ENCODE peak calls at places on chromosomes 12 and 14, in eight cellular contexts. C, R, P, T, A, G, K and D are unnamed samples.

GRCh38 chr12:78290606-78291345 is 460.1 kb downstream of the NAV3 start:
- DNase-seq in C (no peak), R (no peak), P (no peak), T (no peak), A (no peak), G (no peak), K (no peak), D (no peak)

GRCh38 chr14:68612049-68612448 is 180.8 kb downstream of the ZFP36L1 start:
- DNase-seq in C (no peak), R (no peak), P (no peak), T (no peak), A (no peak), G (no peak), K (no peak), D (no peak)

GRCh38 chr12:81644503-81644902 is 114.6 kb downstream of the PPFIA2 start:
- DNase-seq in C (no peak), R (no peak), P (peak), T (no peak), A (peak), G (peak), K (no peak), D (peak)

GRCh38 chr14:52313903-52314481 is at the start of gene PTGER2:
- DNase-seq in C (peak), R (peak), P (peak), T (peak), A (peak), G (peak), K (peak), D (peak)

GRCh38 chr14:104827173-104828055 is 26.5 kb downstream of the ZBTB42 start:
- DNase-seq in C (peak), R (peak), P (peak), T (peak), A (peak), G (peak), K (no peak), D (peak)

GRCh38 chr14:24051789-24052655 is at the start of gene CARMIL3:
- DNase-seq in C (peak), R (peak), P (peak), T (peak), A (peak), G (peak), K (peak), D (peak)

GRCh38 chr14:23183479-23183878 is at the start of gene SLC7A8:
- DNase-seq in C (peak), R (no peak), P (no peak), T (peak), A (peak), G (no peak), K (no peak), D (peak)

GRCh38 chr12:105960319-105961076 is 178.3 kb downstream of the NUAK1 start:
- DNase-seq in C (no peak), R (no peak), P (no peak), T (no peak), A (no peak), G (no peak), K (no peak), D (peak)

GRCh38 chr14:58663494-58664111 is 25.8 kb downstream of the DACT1 start:
- DNase-seq in C (no peak), R (no peak), P (peak), T (no peak), A (no peak), G (peak), K (no peak), D (no peak)

GRCh38 chr14:101467181-101467926 is 93.9 kb upstream of the DIO3 start:
- DNase-seq in C (peak), R (peak), P (no peak), T (no peak), A (no peak), G (no peak), K (no peak), D (no peak)

GRCh38 chr12:10453144-10453543 is at the start of gene KLRC1:
- DNase-seq in C (no peak), R (no peak), P (no peak), T (no peak), A (no peak), G (no peak), K (no peak), D (no peak)

GRCh38 chr14:93120952-93121834 is 5.5 kb upstream of the ITPK1 start:
- DNase-seq in C (no peak), R (no peak), P (no peak), T (no peak), A (no peak), G (no peak), K (no peak), D (no peak)

GRCh38 chr14:25843761-25844470 is 753.9 kb downstream of the NOVA1 start:
- DNase-seq in C (no peak), R (no peak), P (no peak), T (no peak), A (no peak), G (no peak), K (no peak), D (no peak)

GRCh38 chr12:101097829-101098580 is 112.0 kb downstream of the SLC5A8 start:
- DNase-seq in C (no peak), R (no peak), P (no peak), T (no peak), A (no peak), G (no peak), K (no peak), D (no peak)

GRCh38 chr12:101230547-101230946 is 20.5 kb upstream of the SLC5A8 start:
- DNase-seq in C (peak), R (no peak), P (no peak), T (no peak), A (no peak), G (no peak), K (no peak), D (no peak)

GRCh38 chr12:114769634-114770033 is 85.7 kb upstream of the TBX3 start:
- DNase-seq in C (peak), R (peak), P (no peak), T (no peak), A (no peak), G (no peak), K (no peak), D (no peak)

GRCh38 chr12:46387697-46388096 is 15.1 kb upstream of the SLC38A2 start:
- DNase-seq in C (peak), R (no peak), P (no peak), T (peak), A (no peak), G (no peak), K (no peak), D (no peak)

GRCh38 chr14:86038401-86038985 is 508.5 kb downstream of the FLRT2 start:
- DNase-seq in C (peak), R (peak), P (peak), T (no peak), A (peak), G (peak), K (no peak), D (peak)

GRCh38 chr14:100285021-100285912 is 21.0 kb downstream of the SLC25A29 start:
- DNase-seq in C (peak), R (peak), P (peak), T (peak), A (peak), G (peak), K (peak), D (peak)

GRCh38 chr12:95673576-95673975 is 117.0 kb downstream of the NTN4 start:
- DNase-seq in C (no peak), R (no peak), P (no peak), T (no peak), A (no peak), G (no peak), K (no peak), D (no peak)

GRCh38 chr14:101006008-101006407 is 102.5 kb upstream of the RTL1 start:
- DNase-seq in C (peak), R (no peak), P (no peak), T (no peak), A (no peak), G (no peak), K (no peak), D (no peak)

GRCh38 chr14:102363182-102363952 is 626 bp downstream of the TECPR2 start:
- DNase-seq in C (no peak), R (no peak), P (peak), T (peak), A (peak), G (peak), K (peak), D (no peak)

GRCh38 chr14:58716706-58717105 is 78.9 kb downstream of the DACT1 start:
- DNase-seq in C (no peak), R (no peak), P (no peak), T (no peak), A (no peak), G (no peak), K (no peak), D (no peak)

GRCh38 chr12:11727133-11727664 is 77.7 kb downstream of the ETV6 start:
- DNase-seq in C (no peak), R (no peak), P (no peak), T (peak), A (peak), G (no peak), K (no peak), D (no peak)

GRCh38 chr14:74934476-74935339 is 11.6 kb upstream of the RPS6KL1 start:
- DNase-seq in C (peak), R (no peak), P (no peak), T (no peak), A (no peak), G (peak), K (no peak), D (no peak)

GRCh38 chr14:69325086-69325485 is 65.1 kb downstream of the GALNT16 start:
- DNase-seq in C (peak), R (peak), P (no peak), T (no peak), A (no peak), G (no peak), K (no peak), D (no peak)